ENCODE peak calls at places on chromosomes 1 and 21, in ten cellular contexts. O is suprapubic skin, J is A549, U is progenitor cell of endocrine pancreas, V is fibroblast of the aortic adventitia, Q is fibroblast of lung, T is Calu3, C is IMR-90, F is GM20000, B is AG10803. A is an unnamed sample.

GRCh38 chr21:38838598-38839369 is 33.1 kb downstream of the ETS2 start:
- DNase-seq in O (no peak), J (no peak), U (no peak), V (no peak), Q (no peak), T (no peak), C (no peak), F (no peak), B (no peak), A (no peak)

GRCh38 chr1:211386931-211387330 is 60.3 kb downstream of the TRAF5 start:
- DNase-seq in O (no peak), J (no peak), U (no peak), V (peak; percentile 93), Q (peak; percentile 92), T (no peak), C (peak; percentile 67), F (no peak), B (peak; percentile 98), A (no peak)

GRCh38 chr1:92483442-92484170 is 3.1 kb downstream of the GFI1 start:
- DNase-seq in O (no peak), J (no peak), U (peak; percentile 15), V (no peak), Q (no peak), T (peak; percentile 24), C (no peak), F (peak; percentile 56), B (no peak), A (no peak)

GRCh38 chr1:43868741-43869067 is 64.9 kb upstream of the ARTN start:
- DNase-seq in O (no peak), J (no peak), U (no peak), V (peak; percentile 84), Q (peak; percentile 77), T (no peak), C (peak; percentile 83), F (no peak), B (peak; percentile 49), A (no peak)

GRCh38 chr1:25836695-25837094 is 16.9 kb downstream of the MTFR1L start:
- DNase-seq in O (no peak), J (no peak), U (no peak), V (no peak), Q (no peak), T (no peak), C (no peak), F (no peak), B (no peak), A (no peak)

GRCh38 chr1:226063362-226064167 is 1.0 kb downstream of the H3-3A start:
- DNase-seq in O (peak; percentile 78), J (peak; percentile 31), U (peak; percentile 29), V (peak; percentile 51), Q (peak; percentile 33), T (peak; percentile 30), C (peak; percentile 28), F (no peak), B (peak; percentile 34), A (peak; percentile 46)

GRCh38 chr1:201696217-201696761 is 132.7 kb upstream of the IPO9 start:
- DNase-seq in O (peak; percentile 89), J (no peak), U (no peak), V (peak; percentile 98), Q (peak; percentile 95), T (no peak), C (peak; percentile 93), F (no peak), B (peak; percentile 97), A (no peak)

GRCh38 chr1:18948048-18948912 is 8.2 kb downstream of the IFFO2 start:
- DNase-seq in O (no peak), J (no peak), U (no peak), V (peak; percentile 34), Q (peak; percentile 81), T (no peak), C (no peak), F (no peak), B (peak; percentile 79), A (no peak)

GRCh38 chr21:46158666-46159300 is 3.4 kb upstream of the FTCD start:
- DNase-seq in O (peak; percentile 33), J (no peak), U (no peak), V (no peak), Q (no peak), T (no peak), C (no peak), F (no peak), B (no peak), A (no peak)

DNA sequence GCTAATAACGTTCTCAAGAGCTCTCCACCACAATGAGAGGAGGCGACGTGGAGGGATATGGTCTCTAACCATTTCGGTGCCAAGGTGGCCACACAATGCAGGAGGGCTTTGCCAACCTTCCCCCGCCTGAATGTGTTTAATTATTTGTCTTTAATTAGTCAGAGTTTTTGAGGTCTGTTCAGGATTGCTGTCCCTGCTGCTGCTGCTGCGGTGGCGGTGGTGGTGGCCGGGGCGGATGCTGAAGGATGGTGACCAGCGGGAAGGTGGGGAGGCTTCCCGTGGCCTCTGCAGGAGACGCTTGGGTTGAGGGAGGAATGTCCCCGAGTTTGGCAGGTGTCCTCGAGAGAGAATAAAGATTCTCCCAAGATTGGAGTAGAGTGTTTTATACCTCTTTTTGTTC is 374.6 kb downstream of the RPS6KC1 start:
- DNase-seq in O (no peak), J (no peak), U (no peak), V (no peak), Q (no peak), T (no peak), C (no peak), F (no peak), B (no peak), A (no peak)
- TF ChIP-seq CTCF in O (no peak), J (no peak), U (no peak), V (no peak), Q (no peak), T (no peak), C (no peak), F (no peak), B (no peak), A (no peak)

GRCh38 chr1:31502926-31503511 is 73.3 kb upstream of the TINAGL1 start:
- DNase-seq in O (no peak), J (no peak), U (no peak), V (no peak), Q (no peak), T (no peak), C (no peak), F (no peak), B (no peak), A (no peak)

GRCh38 chr1:31504001-31504400 is 72.3 kb upstream of the TINAGL1 start:
- DNase-seq in O (no peak), J (no peak), U (no peak), V (no peak), Q (no peak), T (no peak), C (no peak), F (no peak), B (no peak), A (no peak)

GRCh38 chr1:31503581-31503980 is 72.7 kb upstream of the TINAGL1 start:
- DNase-seq in O (no peak), J (no peak), U (no peak), V (no peak), Q (no peak), T (no peak), C (no peak), F (no peak), B (no peak), A (no peak)

GRCh38 chr1:31502253-31502652 is 74.1 kb upstream of the TINAGL1 start:
- DNase-seq in O (no peak), J (no peak), U (no peak), V (no peak), Q (no peak), T (no peak), C (no peak), F (no peak), B (no peak), A (no peak)

GRCh38 chr1:31501505-31501904 is 74.8 kb upstream of the TINAGL1 start:
- DNase-seq in O (no peak), J (no peak), U (no peak), V (no peak), Q (no peak), T (no peak), C (no peak), F (no peak), B (no peak), A (no peak)
- TF ChIP-seq CTCF in O (no peak), J (no peak), U (peak; percentile 30), V (peak; percentile 13), Q (no peak), T (peak; percentile 20), C (no peak), F (no peak), B (peak; percentile 14), A (peak; percentile 29)

DNA sequence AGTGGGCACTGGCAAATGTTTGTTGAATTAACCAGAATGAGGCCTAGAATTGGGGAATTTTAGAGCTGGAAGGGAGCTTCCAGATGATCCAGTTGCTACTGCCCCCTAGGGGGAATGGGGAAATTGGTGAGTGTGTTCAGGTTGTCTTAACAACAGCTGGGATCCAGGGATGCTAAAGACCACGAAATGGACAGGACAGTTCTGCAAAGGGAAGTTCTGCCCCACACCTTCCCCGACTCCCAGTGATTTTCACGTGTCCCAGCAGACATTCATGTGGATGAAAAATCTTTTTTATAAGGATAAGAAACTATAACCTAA is 33.9 kb downstream of the TRIM62 start:
- DNase-seq in O (no peak), J (peak; percentile 34), U (no peak), V (peak; percentile 59), Q (no peak), T (peak; percentile 24), C (peak; percentile 59), F (no peak), B (peak; percentile 44), A (no peak)
- TF ChIP-seq CTCF in O (no peak), J (peak; percentile 33), U (peak; percentile 34), V (peak; percentile 61), Q (peak; percentile 52), T (no peak), C (peak; percentile 58), F (no peak), B (peak; percentile 59), A (peak; percentile 27)

GRCh38 chr1:3384407-3384806 is 70.1 kb upstream of the ARHGEF16 start:
- DNase-seq in O (no peak), J (no peak), U (no peak), V (peak; percentile 40), Q (no peak), T (no peak), C (no peak), F (no peak), B (no peak), A (no peak)

GRCh38 chr1:3386603-3387002 is 67.9 kb upstream of the ARHGEF16 start:
- DNase-seq in O (no peak), J (no peak), U (no peak), V (no peak), Q (no peak), T (no peak), C (no peak), F (no peak), B (no peak), A (no peak)

GRCh38 chr1:3390291-3390690 is 64.2 kb upstream of the ARHGEF16 start:
- DNase-seq in O (no peak), J (no peak), U (no peak), V (no peak), Q (no peak), T (no peak), C (no peak), F (no peak), B (no peak), A (no peak)

GRCh38 chr1:3389093-3389833 is 65.2 kb upstream of the ARHGEF16 start:
- DNase-seq in O (no peak), J (no peak), U (no peak), V (no peak), Q (no peak), T (no peak), C (no peak), F (no peak), B (no peak), A (no peak)

DNA sequence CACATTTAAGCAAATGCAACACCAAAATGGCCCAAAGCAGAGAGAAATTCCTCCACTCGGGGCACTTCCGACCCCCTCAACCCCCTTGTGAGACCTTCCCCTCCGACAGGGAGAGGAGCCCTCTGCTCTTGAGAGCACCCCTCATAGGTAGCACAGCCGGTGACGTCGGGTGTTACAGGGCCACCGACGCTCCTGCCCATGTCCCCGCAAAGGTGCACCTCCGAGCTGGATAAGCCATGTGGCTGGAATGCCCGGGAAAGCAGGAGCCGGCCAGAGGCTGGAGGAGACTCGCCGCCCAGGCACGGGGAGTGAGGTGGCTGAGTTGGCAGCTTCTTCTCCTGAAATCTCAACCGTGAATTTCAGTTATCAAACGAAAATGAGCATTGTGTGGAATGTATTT is 67.1 kb upstream of the ARHGEF16 start:
- DNase-seq in O (no peak), J (no peak), U (no peak), V (no peak), Q (no peak), T (no peak), C (no peak), F (no peak), B (no peak), A (no peak)
- TF ChIP-seq CTCF in O (no peak), J (no peak), U (no peak), V (no peak), Q (no peak), T (no peak), C (no peak), F (no peak), B (no peak), A (no peak)

A was measured in endothelial cell.